ENCODE peak calls at places on chromosomes 2 and 18, in four cellular contexts. M is mammary epithelial cell, H is progenitor cell of endocrine pancreas, V is PC-3. B is an unnamed sample.

GRCh38 chr2:129587426-129588064 is 391.9 kb upstream of the RAB6C start:
- DNase-seq in M (no peak), V (no peak), H (no peak), B (no peak)

GRCh38 chr2:71417300-71418202 is 35.8 kb upstream of the DYSF start:
- DNase-seq in V (no peak), M (peak; percentile 23), H (no peak), B (no peak)

GRCh38 chr2:75560022-75560767 is 544 bp downstream of the EVA1A start:
- DNase-seq in V (peak; percentile 61), H (peak; percentile 43), M (peak; percentile 52), B (no peak)

GRCh38 chr2:123380536-123380935 is 644.6 kb upstream of the CNTNAP5 start:
- DNase-seq in H (no peak), V (no peak), M (no peak), B (no peak)

GRCh38 chr18:58254873-58255511 is 211.0 kb downstream of the NEDD4L start:
- DNase-seq in V (peak; percentile 26), M (no peak), H (no peak), B (no peak)

GRCh38 chr2:203713381-203713780 is 6.9 kb downstream of the CD28 start:
- DNase-seq in M (no peak), H (no peak), V (no peak), B (no peak)

GRCh38 chr2:9412756-9413155 is 10.6 kb downstream of the ITGB1BP1 start:
- DNase-seq in M (no peak), V (no peak), H (no peak), B (no peak)

GRCh38 chr18:6406075-6406909 is 8.4 kb downstream of the L3MBTL4 start:
- DNase-seq in H (no peak), M (peak; percentile 2), V (peak; percentile 56), B (no peak)

GRCh38 chr18:21262979-21263378 is 20.9 kb downstream of the GREB1L start:
- DNase-seq in H (no peak), M (peak; percentile 34), V (no peak), B (no peak)

GRCh38 chr18:1412660-1413659 is 508.3 kb downstream of the ADCYAP1 start:
- DNase-seq in V (peak; percentile 76), M (no peak), H (no peak), B (no peak)

GRCh38 chr2:120396519-120397361 is 50.8 kb downstream of the INHBB start:
- DNase-seq in M (no peak), H (no peak), V (no peak), B (peak; percentile 5)

GRCh38 chr2:237466266-237466665 is 20.8 kb upstream of the MLPH start:
- DNase-seq in M (no peak), H (no peak), V (no peak), B (no peak)

GRCh38 chr2:101679801-101680487 is 17.6 kb upstream of the MAP4K4 start:
- DNase-seq in M (no peak), H (no peak), V (no peak), B (no peak)

GRCh38 chr2:85564144-85564563 is 2.9 kb upstream of the GGCX start:
- DNase-seq in H (no peak), V (no peak), M (no peak), B (no peak)

GRCh38 chr2:219739866-219740440 is 112.5 kb downstream of the SLC4A3 start:
- DNase-seq in M (no peak), V (no peak), H (no peak), B (no peak)

GRCh38 chr2:64988420-64989125 is 626 bp upstream of the SLC1A4 start:
- DNase-seq in H (peak; percentile 55), M (peak; percentile 83), V (no peak), B (peak; percentile 62)

GRCh38 chr2:128325665-128326181 is 7.1 kb upstream of the HS6ST1 start:
- DNase-seq in V (no peak), H (peak; percentile 7), M (no peak), B (no peak)

GRCh38 chr2:203811491-203812221 is 55.9 kb upstream of the CTLA4 start:
- DNase-seq in M (peak; percentile 90), V (peak; percentile 93), H (no peak), B (no peak)

GRCh38 chr2:119782308-119783027 is 22.7 kb downstream of the PTPN4 start:
- DNase-seq in H (no peak), M (no peak), V (peak; percentile 53), B (no peak)

GRCh38 chr2:150644298-150645067 is 157.0 kb upstream of the RND3 start:
- DNase-seq in V (peak; percentile 92), H (no peak), M (peak; percentile 79), B (no peak)

GRCh38 chr2:207770602-207771404 is 1.1 kb upstream of the FZD5 start:
- DNase-seq in H (no peak), V (no peak), M (no peak), B (no peak)

GRCh38 chr18:11902522-11903292 is 5.4 kb downstream of the MPPE1 start:
- DNase-seq in M (no peak), H (no peak), V (peak; percentile 37), B (no peak)

GRCh38 chr2:60515751-60516226 is 37.7 kb downstream of the BCL11A start:
- DNase-seq in H (no peak), M (peak; percentile 62), V (peak; percentile 40), B (peak; percentile 57)

GRCh38 chr2:120132190-120132589 is 91.0 kb downstream of the TMEM185B start:
- DNase-seq in V (no peak), M (no peak), H (no peak), B (no peak)

GRCh38 chr18:69947361-69948106 is at the start of gene CD226:
- DNase-seq in M (no peak), H (no peak), V (no peak), B (no peak)

GRCh38 chr2:81528852-81529480 is 1224.4 kb upstream of the LRRTM1 start:
- DNase-seq in H (no peak), V (no peak), M (no peak), B (no peak)

GRCh38 chr2:110650346-110650745 is 27.5 kb downstream of the BUB1 start:
- DNase-seq in M (no peak), H (no peak), V (no peak), B (no peak)

GRCh38 chr2:80102026-80102425 is 202.5 kb downstream of the LRRTM1 start:
- DNase-seq in V (peak; percentile 48), M (no peak), H (no peak), B (no peak)

GRCh38 chr2:215723011-215723410 is 287.1 kb upstream of the FN1 start:
- DNase-seq in H (no peak), V (no peak), M (no peak), B (no peak)

GRCh38 chr2:63692002-63692606 is 103.3 kb downstream of the MDH1 start:
- DNase-seq in M (peak; percentile 25), H (no peak), V (peak; percentile 74), B (no peak)

GRCh38 chr2:220513573-220514288 is 886.3 kb downstream of the SLC4A3 start:
- DNase-seq in H (no peak), V (peak; percentile 67), M (peak; percentile 33), B (no peak)

GRCh38 chr2:181813963-181814565 is 77.5 kb upstream of the ITPRID2 start:
- DNase-seq in H (no peak), V (no peak), M (no peak), B (no peak)

GRCh38 chr2:147560810-147561521 is 283.9 kb upstream of the ACVR2A start:
- DNase-seq in V (no peak), M (no peak), H (no peak), B (no peak)

GRCh38 chr2:46364797-46365457 is 67.7 kb downstream of the EPAS1 start:
- DNase-seq in V (peak; percentile 83), H (no peak), M (peak; percentile 39), B (no peak)

GRCh38 chr2:28314968-28315367 is 77.7 kb upstream of the FOSL2 start:
- DNase-seq in V (no peak), M (no peak), H (no peak), B (no peak)

GRCh38 chr18:59873616-59874015 is 26.2 kb upstream of the PMAIP1 start:
- DNase-seq in V (no peak), M (no peak), H (no peak), B (no peak)

DNA sequence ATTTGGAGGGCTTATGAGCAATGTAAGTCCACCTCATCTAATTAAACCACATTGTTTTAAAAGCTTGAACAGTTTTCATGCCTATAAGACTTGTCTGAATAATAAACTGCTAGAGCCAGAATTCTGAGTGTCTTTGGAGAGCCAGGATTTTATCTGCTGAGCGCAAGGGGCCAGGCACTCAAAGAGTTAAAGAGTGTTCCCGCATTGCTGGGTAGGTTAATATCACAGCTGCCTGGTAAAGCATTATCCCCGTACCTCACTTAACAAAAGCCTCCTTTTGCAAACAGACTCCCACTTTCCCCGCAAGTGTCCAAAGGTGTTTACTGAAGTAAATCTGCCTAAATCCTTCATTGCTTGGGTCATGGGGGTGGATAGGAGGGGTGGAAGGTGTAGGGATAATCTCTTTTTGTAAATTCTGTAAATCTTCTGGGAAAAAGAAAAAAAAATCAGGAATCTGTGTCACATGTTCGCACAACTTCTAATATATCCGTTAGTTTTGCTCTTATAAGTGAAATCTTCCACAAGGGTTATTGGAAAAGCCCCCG is 10.8 kb downstream of the ZEB2 start:
- DNase-seq in M (no peak), V (no peak), H (no peak), B (no peak)
- TF ChIP-seq CTCF in M (no peak), V (no peak), H (no peak), B (no peak)

DNA sequence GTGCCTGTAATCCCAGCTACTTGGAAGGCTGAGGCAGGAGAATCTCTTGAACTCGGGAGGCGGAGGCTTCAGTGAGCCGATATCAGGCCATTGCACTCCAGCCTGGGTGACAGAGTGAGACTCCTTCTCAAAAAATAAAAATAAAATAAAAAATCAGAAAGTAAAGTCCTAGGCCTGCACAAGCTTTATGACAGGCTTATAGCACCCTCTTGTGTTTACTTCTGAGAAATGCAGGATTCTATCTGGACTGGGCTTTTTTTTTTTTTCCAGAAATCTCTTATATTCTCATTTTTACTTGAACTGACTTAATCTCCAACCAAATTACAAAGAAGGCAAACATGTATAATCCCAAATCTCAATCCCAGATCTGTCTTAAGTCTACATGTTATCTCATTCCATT is 26.1 kb upstream of the REG3G start:
- DNase-seq in H (no peak), V (peak; percentile 25), M (no peak), B (no peak)
- TF ChIP-seq CTCF in H (peak; percentile 67), V (peak; percentile 49), M (peak; percentile 3), B (no peak)

GRCh38 chr2:210028178-210028577 is 25.7 kb downstream of the RPE start:
- DNase-seq in V (no peak), H (no peak), M (no peak), B (no peak)
- TF ChIP-seq CTCF in V (no peak), H (no peak), M (no peak), B (no peak)

GRCh38 chr18:28185121-28185520 is 8.2 kb upstream of the CDH2 start:
- DNase-seq in V (no peak), H (no peak), M (no peak), B (no peak)

GRCh38 chr18:28193177-28193778 is 16.3 kb upstream of the CDH2 start:
- DNase-seq in M (no peak), H (no peak), V (no peak), B (no peak)

GRCh38 chr18:28189400-28190239 is 12.7 kb upstream of the CDH2 start:
- DNase-seq in V (peak; percentile 87), M (peak; percentile 51), H (no peak), B (no peak)
- TF ChIP-seq CTCF in V (peak; percentile 84), M (peak; percentile 83), H (peak; percentile 53), B (no peak)

GRCh38 chr2:168660859-168661258 is 141.6 kb upstream of the NOSTRIN start:
- DNase-seq in H (no peak), V (no peak), M (no peak), B (no peak)

GRCh38 chr2:168666339-168666738 is 136.1 kb upstream of the NOSTRIN start:
- DNase-seq in V (peak; percentile 20), M (peak; percentile 77), H (no peak), B (no peak)

GRCh38 chr2:168661404-168661869 is 141.0 kb upstream of the NOSTRIN start:
- DNase-seq in V (no peak), M (no peak), H (no peak), B (no peak)

GRCh38 chr2:168663993-168664392 is 138.4 kb upstream of the NOSTRIN start:
- DNase-seq in H (no peak), M (no peak), V (no peak), B (no peak)

GRCh38 chr2:168662651-168663208 is 139.7 kb upstream of the NOSTRIN start:
- DNase-seq in M (no peak), H (no peak), V (peak; percentile 19), B (no peak)
- TF ChIP-seq CTCF in M (no peak), H (no peak), V (no peak), B (no peak)

B was measured in activated B cell treated with CpG ODN at 0.5 μM for 24 hours.